ENCODE peak calls at places on chromosomes 2 and 18, in four cellular contexts. D is uterus, T is fibroblast of mammary gland, O is EH. I is an unnamed sample.

GRCh38 chr2:112340416-112340815 is 65.0 kb downstream of the ZC3H6 start:
- DNase-seq in O (no peak), T (peak), D (no peak), I (no peak)

GRCh38 chr2:37563375-37564011 is 107.9 kb downstream of the CDC42EP3 start:
- DNase-seq in O (peak), T (no peak), D (no peak), I (no peak)

GRCh38 chr2:53740170-53740569 is 27.4 kb upstream of the CHAC2 start:
- DNase-seq in O (peak), D (no peak), T (peak), I (no peak)

GRCh38 chr2:137508739-137509384 is 455.4 kb upstream of the HNMT start:
- DNase-seq in O (no peak), T (no peak), D (no peak), I (no peak)

GRCh38 chr18:67281746-67282145 is 234.8 kb downstream of the DSEL start:
- DNase-seq in T (no peak), D (no peak), O (no peak), I (no peak)

GRCh38 chr2:25473758-25474335 is 132.1 kb upstream of the DNMT3A start:
- DNase-seq in O (no peak), T (no peak), D (no peak), I (peak)

GRCh38 chr2:104945866-104946265 is 92.0 kb downstream of the POU3F3 start:
- DNase-seq in O (no peak), D (no peak), T (no peak), I (no peak)

GRCh38 chr2:170660406-170660805 is 54.7 kb upstream of the SP5 start:
- DNase-seq in D (no peak), O (peak), T (peak), I (no peak)

GRCh38 chr2:160486341-160486740 is 7.3 kb downstream of the RBMS1 start:
- DNase-seq in D (no peak), O (no peak), T (peak), I (no peak)

GRCh38 chr2:230077851-230078547 is 9.3 kb upstream of the SLC16A14 start:
- DNase-seq in O (no peak), T (no peak), D (no peak), I (no peak)

GRCh38 chr2:28613616-28614501 is 118.0 kb downstream of the PLB1 start:
- DNase-seq in D (no peak), T (peak), O (no peak), I (peak)

GRCh38 chr2:47230418-47230817 is 75.3 kb upstream of the STPG4 start:
- DNase-seq in O (no peak), T (peak), D (peak), I (peak)

GRCh38 chr18:10015941-10016819 is 102.4 kb downstream of the VAPA start:
- DNase-seq in O (peak), D (no peak), T (peak), I (no peak)

GRCh38 chr2:25558262-25558661 is 115.1 kb downstream of the DTNB start:
- DNase-seq in O (peak), D (no peak), T (peak), I (no peak)

GRCh38 chr2:100038019-100038418 is 104.4 kb downstream of the AFF3 start:
- DNase-seq in D (no peak), O (no peak), T (no peak), I (no peak)

GRCh38 chr2:43537137-43537536 is 58.7 kb downstream of the THADA start:
- DNase-seq in D (no peak), T (no peak), O (no peak), I (no peak)

GRCh38 chr2:6054394-6054732 is 362.2 kb downstream of the SOX11 start:
- DNase-seq in O (no peak), T (no peak), D (no peak), I (no peak)

GRCh38 chr2:123935405-123935804 is 89.7 kb upstream of the CNTNAP5 start:
- DNase-seq in T (no peak), O (no peak), D (no peak), I (no peak)

GRCh38 chr2:182649316-182649715 is 66.7 kb upstream of the DNAJC10 start:
- DNase-seq in T (peak), O (peak), D (no peak), I (peak)

GRCh38 chr2:53827398-53828175 is 32.2 kb downstream of the GPR75 start:
- DNase-seq in O (peak), T (no peak), D (no peak), I (no peak)

GRCh38 chr2:26568076-26568890 is 72.9 kb downstream of the CIB4 start:
- DNase-seq in O (no peak), T (no peak), D (no peak), I (peak)

GRCh38 chr2:240256704-240257637 is 116.5 kb upstream of the OTOS start:
- DNase-seq in O (no peak), T (no peak), D (no peak), I (no peak)

GRCh38 chr18:55354795-55355194 is 233.2 kb downstream of the TCF4 start:
- DNase-seq in T (peak), O (peak), D (no peak), I (no peak)

GRCh38 chr2:33126552-33126951 is 179.8 kb downstream of the LTBP1 start:
- DNase-seq in T (no peak), O (no peak), D (no peak), I (no peak)

GRCh38 chr2:7014201-7014640 is 97.0 kb downstream of the RNF144A start:
- DNase-seq in T (peak), O (no peak), D (no peak), I (no peak)

GRCh38 chr2:29462293-29462692 is 347.1 kb downstream of the CLIP4 start:
- DNase-seq in T (peak), D (no peak), O (peak), I (no peak)

GRCh38 chr2:227473019-227473461 is 1.1 kb downstream of the AGFG1 start:
- DNase-seq in T (peak), D (no peak), O (peak), I (no peak)

GRCh38 chr2:230443540-230443939 is 27.5 kb downstream of the SP100 start:
- DNase-seq in O (peak), D (no peak), T (peak), I (no peak)

GRCh38 chr2:143452817-143453462 is 323.7 kb downstream of the ARHGAP15 start:
- DNase-seq in T (no peak), D (no peak), O (no peak), I (no peak)

GRCh38 chr2:27408601-27409320 is 630 bp downstream of the PPM1G start:
- DNase-seq in O (peak), D (no peak), T (no peak), I (peak)

GRCh38 chr18:40608220-40608619 is 1346.8 kb upstream of the PIK3C3 start:
- DNase-seq in T (no peak), D (no peak), O (no peak), I (no peak)

GRCh38 chr2:25316101-25316500 is 25.6 kb downstream of the DNMT3A start:
- DNase-seq in T (no peak), D (no peak), O (no peak), I (no peak)

GRCh38 chr18:576924-577323 is 3.3 kb upstream of the CETN1 start:
- DNase-seq in T (no peak), D (no peak), O (no peak), I (no peak)

GRCh38 chr2:164697688-164698290 is 76.5 kb upstream of the GRB14 start:
- DNase-seq in T (peak), D (no peak), O (peak), I (no peak)

GRCh38 chr18:26003391-26003790 is 87.0 kb downstream of the SS18 start:
- DNase-seq in O (no peak), T (no peak), D (no peak), I (no peak)

GRCh38 chr2:215849771-215850170 is 163.6 kb downstream of the MREG start:
- DNase-seq in O (no peak), T (no peak), D (no peak), I (no peak)

GRCh38 chr2:26558271-26559043 is 80.5 kb upstream of the OTOF start:
- DNase-seq in O (no peak), T (no peak), D (no peak), I (peak)

GRCh38 chr2:127663566-127664064 is 11.7 kb downstream of the LIMS2 start:
- DNase-seq in O (no peak), D (peak), T (no peak), I (no peak)

GRCh38 chr2:178523596-178524134 is 43.4 kb downstream of the PLEKHA3 start:
- DNase-seq in T (peak), D (no peak), O (peak), I (no peak)